ENCODE peak calls at places on chromosomes 12 and 14, in nine cellular contexts. A is dorsolateral prefrontal cortex; V is psoas muscle; H is activated T-helper 9 cell treated with anti-CD3 and anti-CD28 coated beads, Interleukin-2, amount 50 U/mL, for 16 hours; M is globus pallidus; N is NCI-H69; Z is H54; K is hepatic stellate cell; Q is activated gamma-delta T cell treated with anti-CD3 and anti-CD28 coated beads, Interleukin-2, amount 50 U/mL, for 16 hours. J is an unnamed sample.

GRCh38 chr12:119704065-119704747 is 36.3 kb downstream of the PRKAB1 start:
- DNase-seq in Z (peak), H (no peak), A (no peak), M (peak), K (no peak), V (peak), N (no peak), Q (no peak), J (no peak)

GRCh38 chr12:41213107-41213506 is 25.0 kb downstream of the PDZRN4 start:
- DNase-seq in A (peak), H (no peak), M (no peak), Q (no peak), Z (no peak), V (no peak), N (no peak), K (no peak), J (no peak)

GRCh38 chr14:100771121-100771800 is 44.6 kb downstream of the DLK1 start:
- DNase-seq in A (peak), Q (no peak), V (peak), N (no peak), H (no peak), Z (no peak), M (no peak), K (no peak), J (peak)

GRCh38 chr12:104121001-104121400 is 17.0 kb downstream of the NFYB start:
- DNase-seq in N (no peak), A (no peak), V (no peak), Z (no peak), K (peak), Q (no peak), M (peak), H (no peak), J (no peak)

GRCh38 chr12:96502477-96502876 is 13.1 kb downstream of the CFAP54 start:
- DNase-seq in A (no peak), Q (no peak), K (no peak), N (peak), M (no peak), Z (no peak), H (no peak), V (no peak), J (no peak)

GRCh38 chr12:72057330-72057911 is 118.8 kb downstream of the TPH2 start:
- DNase-seq in Q (no peak), K (no peak), V (no peak), N (peak), Z (no peak), A (no peak), H (no peak), M (no peak), J (no peak)

GRCh38 chr14:83974647-83975163 is 1555.2 kb upstream of the FLRT2 start:
- DNase-seq in H (no peak), Z (no peak), K (no peak), N (peak), V (no peak), A (no peak), M (no peak), Q (no peak), J (no peak)

GRCh38 chr12:12072064-12072760 is 1.5 kb downstream of the BCL2L14 start:
- DNase-seq in N (no peak), Z (no peak), A (no peak), K (no peak), H (peak), M (no peak), Q (no peak), V (no peak), J (no peak)

GRCh38 chr12:63084501-63084900 is 66.5 kb downstream of the AVPR1A start:
- DNase-seq in N (no peak), Q (no peak), H (no peak), M (no peak), A (no peak), K (no peak), V (no peak), Z (no peak), J (no peak)

GRCh38 chr14:99271951-99272668 is at the start of gene BCL11B:
- DNase-seq in Q (peak), N (peak), K (peak), H (peak), Z (peak), V (peak), M (peak), A (peak), J (peak)

GRCh38 chr12:54030889-54031860 is 1.7 kb upstream of the HOXC5 start:
- DNase-seq in M (no peak), V (peak), Q (no peak), K (peak), A (no peak), H (no peak), N (no peak), Z (no peak), J (no peak)

GRCh38 chr12:125152463-125152862 is 87.2 kb downstream of the AACS start:
- DNase-seq in V (no peak), K (no peak), M (no peak), N (no peak), Z (no peak), H (no peak), A (no peak), Q (no peak), J (peak)

GRCh38 chr14:71397371-71397770 is 490.1 kb downstream of the PCNX1 start:
- DNase-seq in V (no peak), K (no peak), N (no peak), H (no peak), M (no peak), Z (no peak), Q (no peak), A (no peak), J (no peak)

GRCh38 chr12:43578782-43579181 is 26.8 kb upstream of the ADAMTS20 start:
- DNase-seq in Z (no peak), K (peak), H (no peak), M (no peak), A (no peak), V (no peak), Q (no peak), N (no peak), J (no peak)

GRCh38 chr12:103833891-103834290 is 7.1 kb downstream of the NT5DC3 start:
- DNase-seq in A (no peak), M (no peak), Z (no peak), Q (no peak), N (peak), V (no peak), H (no peak), K (no peak), J (no peak)

GRCh38 chr12:62683724-62684501 is 217.3 kb downstream of the MON2 start:
- DNase-seq in N (no peak), H (no peak), Z (no peak), M (peak), K (no peak), Q (no peak), V (peak), A (peak), J (no peak)

GRCh38 chr12:76871082-76871481 is 7.7 kb downstream of the CSRP2 start:
- DNase-seq in V (no peak), N (no peak), A (no peak), M (no peak), H (no peak), Q (no peak), Z (no peak), K (no peak), J (no peak)

J was measured in posterior cingulate gyrus.